ENCODE peak calls at places on chromosomes 1 and 21, in four cellular contexts. K is cardiac muscle cell, D is AG04450, A is heart right ventricle. V is an unnamed sample.

GRCh38 chr1:205775015-205775716 is at the start of gene RAB29:
- DNase-seq in K (peak), A (peak), D (peak), V (peak)

GRCh38 chr1:109495738-109496137 is 1.8 kb downstream of the CYB561D1 start:
- DNase-seq in K (no peak), D (no peak), A (no peak), V (no peak)

GRCh38 chr1:186152227-186152944 is 222.7 kb downstream of the TPR start:
- DNase-seq in D (peak), A (no peak), K (peak), V (no peak)

GRCh38 chr1:156748670-156749428 is 2.6 kb downstream of the HDGF start:
- DNase-seq in D (no peak), A (peak), K (peak), V (peak)

GRCh38 chr1:18921506-18922251 is 19.3 kb upstream of the ALDH4A1 start:
- DNase-seq in K (no peak), D (no peak), A (no peak), V (no peak)

GRCh38 chr1:240285541-240285940 is 193.9 kb downstream of the FMN2 start:
- DNase-seq in A (no peak), D (no peak), K (peak), V (no peak)

GRCh38 chr21:26811031-26811430 is 34.2 kb downstream of the ADAMTS1 start:
- DNase-seq in D (no peak), K (peak), A (no peak), V (no peak)

GRCh38 chr1:213371769-213372619 is 321.0 kb downstream of the RPS6KC1 start:
- DNase-seq in K (no peak), D (no peak), A (no peak), V (no peak)

GRCh38 chr1:152309955-152310354 is 15.1 kb downstream of the FLG start:
- DNase-seq in A (no peak), D (no peak), K (no peak), V (no peak)

GRCh38 chr1:145956776-145957442 is 908 bp downstream of the LIX1L start:
- DNase-seq in K (peak), D (no peak), A (no peak), V (no peak)

GRCh38 chr1:239677362-239677761 is 291.0 kb downstream of the CHRM3 start:
- DNase-seq in D (no peak), K (no peak), A (no peak), V (no peak)

GRCh38 chr1:115112496-115113375 is 23.4 kb upstream of the TSPAN2 start:
- DNase-seq in A (peak), D (no peak), K (peak), V (peak)

GRCh38 chr1:182687361-182687760 is 3.0 kb upstream of the RGS8 start:
- DNase-seq in D (no peak), A (no peak), K (no peak), V (no peak)

GRCh38 chr1:121586369-121587229 is 401.8 kb downstream of the SRGAP2C start:
- DNase-seq in K (no peak), A (no peak), D (no peak), V (no peak)

GRCh38 chr1:38272515-38272914 is 225.9 kb upstream of the POU3F1 start:
- DNase-seq in D (no peak), K (no peak), A (no peak), V (no peak)

GRCh38 chr1:109425391-109425790 is 857 bp downstream of the PSMA5 start:
- DNase-seq in K (peak), A (no peak), D (no peak), V (no peak)

GRCh38 chr1:85450832-85451231 is 14.1 kb downstream of the DDAH1 start:
- DNase-seq in D (no peak), K (no peak), A (no peak), V (no peak)

GRCh38 chr1:119987689-119988088 is 81.8 kb downstream of the NOTCH2 start:
- DNase-seq in K (no peak), A (no peak), D (no peak), V (no peak)

GRCh38 chr1:209884249-209884648 is 53.8 kb upstream of the SYT14 start:
- DNase-seq in A (no peak), K (no peak), D (no peak), V (no peak)

GRCh38 chr1:172002725-172003345 is 161.5 kb downstream of the DNM3 start:
- DNase-seq in D (peak), K (peak), A (no peak), V (no peak)

GRCh38 chr1:33045814-33046213 is 9.1 kb upstream of the AK2 start:
- DNase-seq in K (peak), D (no peak), A (no peak), V (no peak)

GRCh38 chr1:1406101-1406820 is 832 bp downstream of the MRPL20 start:
- DNase-seq in K (no peak), A (no peak), D (no peak), V (no peak)

GRCh38 chr1:7770939-7771672 is at the start of gene VAMP3:
- DNase-seq in A (peak), D (no peak), K (peak), V (peak)

GRCh38 chr1:231611111-231611510 is 15.5 kb upstream of the DISC1 start:
- DNase-seq in A (no peak), K (no peak), D (no peak), V (no peak)

GRCh38 chr1:30373471-30374399 is 349.6 kb downstream of the MATN1 start:
- DNase-seq in D (no peak), K (no peak), A (no peak), V (no peak)

GRCh38 chr1:96962807-96963206 is 241.2 kb downstream of the PTBP2 start:
- DNase-seq in D (no peak), A (no peak), K (peak), V (no peak)

GRCh38 chr1:155242805-155243358 is 12.4 kb downstream of the ENTREP3 start:
- DNase-seq in K (peak), D (no peak), A (no peak), V (no peak)
- H3K27ac ChIP-seq in K (no peak), D (no peak), A (peak), V (peak)

GRCh38 chr1:14929547-14930223 is 223.9 kb upstream of the TMEM51 start:
- DNase-seq in K (peak), A (no peak), D (no peak), V (no peak)

GRCh38 chr1:14928886-14929546 is 224.5 kb upstream of the TMEM51 start:
- DNase-seq in D (no peak), A (no peak), K (no peak), V (no peak)

GRCh38 chr1:14930224-14930965 is 223.2 kb upstream of the TMEM51 start:
- DNase-seq in A (no peak), K (no peak), D (no peak), V (no peak)

GRCh38 chr1:14934867-14935266 is 218.7 kb upstream of the TMEM51 start:
- DNase-seq in D (no peak), A (no peak), K (no peak), V (no peak)

GRCh38 chr1:14932034-14932638 is 221.4 kb upstream of the TMEM51 start:
- DNase-seq in K (no peak), D (no peak), A (no peak), V (no peak)
- H3K27ac ChIP-seq in K (no peak), D (no peak), A (no peak), V (no peak)

DNA sequence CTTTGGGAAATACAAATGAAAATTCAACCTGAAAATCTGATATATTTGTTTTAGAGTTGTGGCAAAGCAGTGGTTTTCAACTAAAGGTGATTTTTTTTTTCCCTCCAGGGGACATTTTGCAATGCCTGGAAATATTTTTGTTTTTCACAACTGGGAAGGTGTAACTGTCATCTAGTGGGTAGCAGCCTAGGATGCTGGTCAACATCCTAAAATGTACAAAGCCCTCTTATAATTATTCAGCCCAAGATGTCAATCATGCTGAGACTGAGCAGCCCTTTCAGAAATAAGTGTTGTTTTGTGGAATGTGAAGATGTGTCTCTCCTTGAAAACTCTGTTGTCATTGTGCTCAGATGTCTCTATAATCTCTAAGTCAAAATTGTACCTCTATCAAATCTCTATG is 95.2 kb upstream of the NCAM2 start:
- DNase-seq in D (no peak), A (no peak), K (no peak), V (no peak)
- H3K27ac ChIP-seq in D (no peak), A (no peak), K (no peak), V (peak)

GRCh38 chr1:225654688-225655508 is 2.0 kb upstream of the ENAH start:
- DNase-seq in K (no peak), D (no peak), A (no peak), V (no peak)

GRCh38 chr1:225655509-225656258 is 2.8 kb upstream of the ENAH start:
- DNase-seq in D (peak), A (no peak), K (peak), V (peak)

GRCh38 chr1:225660544-225660946 is 7.6 kb upstream of the ENAH start:
- DNase-seq in K (no peak), D (no peak), A (no peak), V (no peak)

GRCh38 chr1:225657462-225657989 is 4.6 kb upstream of the ENAH start:
- DNase-seq in D (peak), A (no peak), K (peak), V (no peak)

GRCh38 chr1:225658041-225658440 is 5.1 kb upstream of the ENAH start:
- DNase-seq in A (no peak), D (no peak), K (no peak), V (no peak)
- H3K27ac ChIP-seq in A (no peak), D (peak), K (peak), V (no peak)

GRCh38 chr1:168135982-168136708 is 585 bp downstream of the GPR161 start:
- DNase-seq in D (no peak), K (peak), A (peak), V (no peak)
- H3K27ac ChIP-seq in D (peak), K (peak), A (peak), V (no peak)

V was measured in substantia nigra.